ENCODE peak calls at places on chromosomes 7 and 10, in ten cellular contexts. I, M, W, B, D, T, V, U, O and P are unnamed samples.

GRCh38 chr7:127976056-127976455 is 55.2 kb downstream of the LRRC4 start:
- DNase-seq in I (peak), M (peak), W (no peak), B (no peak), D (no peak), T (no peak), V (no peak), U (no peak), O (no peak), P (no peak)

GRCh38 chr7:27586825-27587224 is 75.9 kb downstream of the HIBADH start:
- DNase-seq in I (no peak), M (peak), W (no peak), B (no peak), D (no peak), T (peak), V (no peak), U (peak), O (no peak), P (no peak)

GRCh38 chr7:155787171-155787851 is 25.0 kb downstream of the SHH start:
- DNase-seq in I (peak), M (no peak), W (no peak), B (no peak), D (no peak), T (peak), V (no peak), U (no peak), O (peak), P (no peak)

GRCh38 chr7:132655071-132655761 is 78.9 kb upstream of the PLXNA4 start:
- DNase-seq in I (peak), M (peak), W (no peak), B (no peak), D (peak), T (peak), V (no peak), U (no peak), O (peak), P (peak)

GRCh38 chr10:73887038-73888015 is 13.0 kb upstream of the CAMK2G start:
- DNase-seq in I (peak), M (no peak), W (peak), B (no peak), D (no peak), T (peak), V (no peak), U (peak), O (peak), P (peak)

GRCh38 chr10:127300868-127301321 is 104.5 kb upstream of the INSYN2A start:
- DNase-seq in I (no peak), M (peak), W (no peak), B (no peak), D (no peak), T (no peak), V (no peak), U (no peak), O (no peak), P (no peak)

GRCh38 chr10:52652431-52653220 is 120.0 kb downstream of the MBL2 start:
- DNase-seq in I (peak), M (no peak), W (no peak), B (no peak), D (no peak), T (no peak), V (no peak), U (no peak), O (no peak), P (peak)

GRCh38 chr7:44891372-44891771 is 6.0 kb upstream of the PURB start:
- DNase-seq in I (no peak), M (no peak), W (no peak), B (no peak), D (peak), T (no peak), V (no peak), U (no peak), O (no peak), P (no peak)

GRCh38 chr7:4733936-4734528 is 41.4 kb upstream of the AP5Z1 start:
- DNase-seq in I (no peak), M (no peak), W (no peak), B (no peak), D (no peak), T (no peak), V (no peak), U (no peak), O (no peak), P (no peak)

GRCh38 chr10:124740374-124741280 is 3.6 kb downstream of the FAM53B start:
- DNase-seq in I (peak), M (no peak), W (no peak), B (no peak), D (no peak), T (peak), V (no peak), U (no peak), O (peak), P (no peak)

GRCh38 chr7:42910306-42910705 is 1.6 kb downstream of the C7orf25 start:
- DNase-seq in I (no peak), M (no peak), W (no peak), B (no peak), D (no peak), T (no peak), V (no peak), U (peak), O (no peak), P (no peak)

GRCh38 chr7:87445897-87446296 is 29.6 kb downstream of the ABCB4 start:
- DNase-seq in I (no peak), M (no peak), W (no peak), B (no peak), D (no peak), T (no peak), V (no peak), U (no peak), O (no peak), P (no peak)

GRCh38 chr7:99848420-99849216 is 20.8 kb downstream of the CYP3A43 start:
- DNase-seq in I (no peak), M (peak), W (no peak), B (no peak), D (no peak), T (no peak), V (no peak), U (no peak), O (no peak), P (no peak)

GRCh38 chr10:81874878-81875679 is at the start of gene NRG3:
- DNase-seq in I (no peak), M (no peak), W (no peak), B (no peak), D (no peak), T (no peak), V (no peak), U (peak), O (no peak), P (no peak)

GRCh38 chr7:128841961-128842673 is 11.9 kb downstream of the FLNC start:
- DNase-seq in I (peak), M (no peak), W (no peak), B (peak), D (peak), T (peak), V (peak), U (no peak), O (peak), P (no peak)

GRCh38 chr10:116014859-116015258 is 258.1 kb downstream of the GFRA1 start:
- DNase-seq in I (peak), M (no peak), W (no peak), B (no peak), D (no peak), T (no peak), V (no peak), U (no peak), O (no peak), P (no peak)

GRCh38 chr7:404782-405488 is 114.7 kb downstream of the PDGFA start:
- DNase-seq in I (no peak), M (no peak), W (no peak), B (no peak), D (no peak), T (peak), V (no peak), U (no peak), O (no peak), P (no peak)

GRCh38 chr7:9939171-9939570 is 1034.5 kb upstream of the PHF14 start:
- DNase-seq in I (no peak), M (no peak), W (no peak), B (no peak), D (no peak), T (no peak), V (no peak), U (no peak), O (no peak), P (no peak)

GRCh38 chr10:97798958-97799565 is 27.3 kb upstream of the SFRP5 start:
- DNase-seq in I (peak), M (no peak), W (no peak), B (no peak), D (no peak), T (no peak), V (no peak), U (no peak), O (no peak), P (no peak)

GRCh38 chr10:63976538-63976937 is 455.3 kb downstream of the REEP3 start:
- DNase-seq in I (no peak), M (no peak), W (no peak), B (no peak), D (peak), T (peak), V (no peak), U (no peak), O (peak), P (peak)

GRCh38 chr10:47277352-47278151 is 22.4 kb upstream of the GDF10 start:
- DNase-seq in I (no peak), M (no peak), W (no peak), B (no peak), D (peak), T (peak), V (no peak), U (no peak), O (no peak), P (no peak)

GRCh38 chr7:154953006-154953684 is 49.8 kb downstream of the PAXIP1 start:
- DNase-seq in I (peak), M (peak), W (no peak), B (peak), D (peak), T (peak), V (peak), U (no peak), O (peak), P (peak)

GRCh38 chr10:106608101-106608500 is 556.4 kb downstream of the SORCS1 start:
- DNase-seq in I (peak), M (no peak), W (no peak), B (no peak), D (no peak), T (no peak), V (no peak), U (no peak), O (no peak), P (no peak)

GRCh38 chr7:29126804-29127203 is 19.5 kb downstream of the CPVL start:
- DNase-seq in I (no peak), M (no peak), W (no peak), B (no peak), D (no peak), T (no peak), V (no peak), U (no peak), O (no peak), P (no peak)

GRCh38 chr7:139853576-139854511 is 24.8 kb downstream of the TBXAS1 start:
- DNase-seq in I (peak), M (no peak), W (peak), B (no peak), D (no peak), T (no peak), V (no peak), U (no peak), O (peak), P (no peak)